ENCODE peak calls at places on chromosome 20, in ten cellular contexts. One of them, this sample, is unnamed.

GRCh38 chr20:33348136-33348937 is 53.0 kb downstream of the CDK5RAP1 start:
- DNase-seq in brain microvascular endothelial cell: no peak
- DNase-seq in MM.1S: no peak
- DNase-seq in cardiac fibroblast: no peak
- DNase-seq in tibial artery: no peak
- DNase-seq in HCT116: no peak
- DNase-seq in A549: no peak
- DNase-seq in heart right ventricle: no peak
- DNase-seq in adrenal gland: no peak
- DNase-seq in tibial nerve: no peak
- DNase-seq in this sample: no peak

GRCh38 chr20:48025661-48026060 is 240.4 kb upstream of the SULF2 start:
- DNase-seq in brain microvascular endothelial cell: no peak
- DNase-seq in MM.1S: no peak
- DNase-seq in cardiac fibroblast: no peak
- DNase-seq in tibial artery: no peak
- DNase-seq in HCT116: no peak
- DNase-seq in A549: no peak
- DNase-seq in heart right ventricle: no peak
- DNase-seq in adrenal gland: no peak
- DNase-seq in tibial nerve: no peak
- DNase-seq in this sample: no peak

GRCh38 chr20:20003088-20003954 is 13.8 kb upstream of the NAA20 start:
- DNase-seq in brain microvascular endothelial cell: peak; percentile 35
- DNase-seq in MM.1S: peak; percentile 62
- DNase-seq in cardiac fibroblast: peak; percentile 76
- DNase-seq in tibial artery: peak; percentile 60
- DNase-seq in HCT116: no peak
- DNase-seq in A549: no peak
- DNase-seq in heart right ventricle: no peak
- DNase-seq in adrenal gland: peak; percentile 50
- DNase-seq in tibial nerve: peak; percentile 69
- DNase-seq in this sample: peak; percentile 89

GRCh38 chr20:59342017-59342957 is 41.9 kb downstream of the EDN3 start:
- DNase-seq in brain microvascular endothelial cell: no peak
- DNase-seq in MM.1S: no peak
- DNase-seq in cardiac fibroblast: no peak
- DNase-seq in tibial artery: no peak
- DNase-seq in HCT116: no peak
- DNase-seq in A549: no peak
- DNase-seq in heart right ventricle: no peak
- DNase-seq in adrenal gland: no peak
- DNase-seq in tibial nerve: no peak
- DNase-seq in this sample: no peak

GRCh38 chr20:12535316-12535715 is 473.5 kb upstream of the SPTLC3 start:
- DNase-seq in brain microvascular endothelial cell: no peak
- DNase-seq in MM.1S: no peak
- DNase-seq in cardiac fibroblast: no peak
- DNase-seq in tibial artery: no peak
- DNase-seq in HCT116: no peak
- DNase-seq in A549: no peak
- DNase-seq in heart right ventricle: no peak
- DNase-seq in adrenal gland: no peak
- DNase-seq in tibial nerve: no peak
- DNase-seq in this sample: no peak

GRCh38 chr20:41173791-41174341 is 36.5 kb downstream of the PLCG1 start:
- DNase-seq in brain microvascular endothelial cell: no peak
- DNase-seq in MM.1S: no peak
- DNase-seq in cardiac fibroblast: no peak
- DNase-seq in tibial artery: peak; percentile 19
- DNase-seq in HCT116: no peak
- DNase-seq in A549: no peak
- DNase-seq in heart right ventricle: no peak
- DNase-seq in adrenal gland: peak; percentile 20
- DNase-seq in tibial nerve: peak; percentile 4
- DNase-seq in this sample: peak; percentile 2

GRCh38 chr20:44392776-44393607 is 37.5 kb downstream of the HNF4A start:
- DNase-seq in brain microvascular endothelial cell: no peak
- DNase-seq in MM.1S: no peak
- DNase-seq in cardiac fibroblast: no peak
- DNase-seq in tibial artery: no peak
- DNase-seq in HCT116: no peak
- DNase-seq in A549: no peak
- DNase-seq in heart right ventricle: no peak
- DNase-seq in adrenal gland: no peak
- DNase-seq in tibial nerve: no peak
- DNase-seq in this sample: no peak

GRCh38 chr20:12207875-12208274 is 290.2 kb downstream of the BTBD3 start:
- DNase-seq in brain microvascular endothelial cell: peak; percentile 31
- DNase-seq in MM.1S: peak; percentile 46
- DNase-seq in cardiac fibroblast: peak; percentile 65
- DNase-seq in tibial artery: no peak
- DNase-seq in HCT116: peak; percentile 0
- DNase-seq in A549: peak; percentile 45
- DNase-seq in heart right ventricle: no peak
- DNase-seq in adrenal gland: peak; percentile 42
- DNase-seq in tibial nerve: no peak
- DNase-seq in this sample: peak; percentile 2

GRCh38 chr20:17654649-17655285 is 27.3 kb downstream of the RRBP1 start:
- DNase-seq in brain microvascular endothelial cell: peak; percentile 45
- DNase-seq in MM.1S: no peak
- DNase-seq in cardiac fibroblast: peak; percentile 73
- DNase-seq in tibial artery: peak; percentile 71
- DNase-seq in HCT116: no peak
- DNase-seq in A549: peak; percentile 37
- DNase-seq in heart right ventricle: peak; percentile 46
- DNase-seq in adrenal gland: no peak
- DNase-seq in tibial nerve: peak; percentile 82
- DNase-seq in this sample: peak; percentile 74

DNA sequence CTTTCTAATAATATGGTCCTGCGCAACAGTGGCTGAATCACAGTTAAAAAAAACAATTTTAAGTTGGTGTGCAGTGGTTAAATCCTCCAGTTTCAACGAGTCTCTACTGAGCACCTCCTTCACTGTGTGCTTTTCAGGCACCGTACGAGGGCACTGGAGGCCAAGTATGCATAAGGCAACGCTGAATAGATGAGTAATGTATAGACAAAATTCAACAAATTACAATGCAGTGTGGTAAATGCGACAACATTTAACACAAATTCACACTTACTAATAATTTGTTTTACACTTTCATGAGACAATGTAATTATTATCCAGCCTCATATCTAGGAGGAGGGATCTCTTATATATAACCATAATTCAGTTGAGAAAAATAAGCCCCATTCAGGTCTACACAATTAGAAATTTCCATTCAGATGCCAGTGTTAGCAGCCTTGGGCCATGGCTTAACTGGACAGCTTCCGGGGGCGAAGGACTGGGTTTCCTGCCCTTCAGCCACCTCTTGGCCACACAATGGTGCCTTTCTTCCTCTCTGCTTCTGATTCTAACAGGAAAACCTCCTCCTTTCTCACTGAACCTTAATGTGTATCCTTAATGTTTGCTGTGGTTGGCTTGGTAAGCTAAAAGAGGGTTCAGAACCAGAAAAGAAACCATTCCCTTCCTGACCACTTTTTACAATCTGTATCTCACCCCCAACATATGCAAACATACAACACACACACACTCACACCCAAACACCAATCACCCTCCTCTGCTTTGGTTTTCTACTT is 51.9 kb downstream of the B4GALT5 start:
- DNase-seq in brain microvascular endothelial cell: no peak
- DNase-seq in MM.1S: no peak
- DNase-seq in cardiac fibroblast: peak; percentile 29
- DNase-seq in tibial artery: no peak
- DNase-seq in HCT116: no peak
- DNase-seq in A549: no peak
- DNase-seq in heart right ventricle: no peak
- DNase-seq in adrenal gland: no peak
- DNase-seq in tibial nerve: no peak
- DNase-seq in this sample: no peak
- TF ChIP-seq CTCF in brain microvascular endothelial cell: no peak
- TF ChIP-seq CTCF in MM.1S: no peak
- TF ChIP-seq CTCF in cardiac fibroblast: no peak
- TF ChIP-seq CTCF in tibial artery: no peak
- TF ChIP-seq CTCF in HCT116: no peak
- TF ChIP-seq CTCF in A549: no peak
- TF ChIP-seq CTCF in heart right ventricle: no peak
- TF ChIP-seq CTCF in adrenal gland: no peak
- TF ChIP-seq CTCF in tibial nerve: no peak
- TF ChIP-seq CTCF in this sample: no peak

GRCh38 chr20:63522091-63522868 is 1.7 kb downstream of the PPDPF start:
- DNase-seq in brain microvascular endothelial cell: no peak
- DNase-seq in MM.1S: no peak
- DNase-seq in cardiac fibroblast: no peak
- DNase-seq in tibial artery: no peak
- DNase-seq in HCT116: no peak
- DNase-seq in A549: no peak
- DNase-seq in heart right ventricle: no peak
- DNase-seq in adrenal gland: no peak
- DNase-seq in tibial nerve: no peak
- DNase-seq in this sample: no peak
- H3K4me3 ChIP-seq in brain microvascular endothelial cell: peak overlapping the region; percentile 83
- H3K4me3 ChIP-seq in MM.1S: no peak overlapping the region
- H3K4me3 ChIP-seq in cardiac fibroblast: peak overlapping the region; percentile 90
- H3K4me3 ChIP-seq in tibial artery: peak overlapping the region; percentile 90
- H3K4me3 ChIP-seq in HCT116: no peak overlapping the region
- H3K4me3 ChIP-seq in A549: no peak overlapping the region
- H3K4me3 ChIP-seq in heart right ventricle: peak overlapping the region; percentile 88
- H3K4me3 ChIP-seq in adrenal gland: no peak overlapping the region
- H3K4me3 ChIP-seq in tibial nerve: peak overlapping the region; percentile 99
- H3K4me3 ChIP-seq in this sample: no peak overlapping the region

GRCh38 chr20:23077277-23077676 is 8.8 kb downstream of the CD93 start:
- DNase-seq in brain microvascular endothelial cell: no peak
- DNase-seq in MM.1S: no peak
- DNase-seq in cardiac fibroblast: no peak
- DNase-seq in tibial artery: no peak
- DNase-seq in HCT116: no peak
- DNase-seq in A549: no peak
- DNase-seq in heart right ventricle: no peak
- DNase-seq in adrenal gland: no peak
- DNase-seq in tibial nerve: no peak
- DNase-seq in this sample: no peak

GRCh38 chr20:23080521-23080920 is 5.6 kb downstream of the CD93 start:
- DNase-seq in brain microvascular endothelial cell: no peak
- DNase-seq in MM.1S: no peak
- DNase-seq in cardiac fibroblast: no peak
- DNase-seq in tibial artery: no peak
- DNase-seq in HCT116: no peak
- DNase-seq in A549: no peak
- DNase-seq in heart right ventricle: no peak
- DNase-seq in adrenal gland: no peak
- DNase-seq in tibial nerve: no peak
- DNase-seq in this sample: no peak

GRCh38 chr20:23078351-23078993 is 7.7 kb downstream of the CD93 start:
- DNase-seq in brain microvascular endothelial cell: no peak
- DNase-seq in MM.1S: no peak
- DNase-seq in cardiac fibroblast: peak; percentile 83
- DNase-seq in tibial artery: no peak
- DNase-seq in HCT116: no peak
- DNase-seq in A549: no peak
- DNase-seq in heart right ventricle: no peak
- DNase-seq in adrenal gland: no peak
- DNase-seq in tibial nerve: no peak
- DNase-seq in this sample: no peak

GRCh38 chr20:23079926-23080325 is 6.2 kb downstream of the CD93 start:
- DNase-seq in brain microvascular endothelial cell: no peak
- DNase-seq in MM.1S: no peak
- DNase-seq in cardiac fibroblast: no peak
- DNase-seq in tibial artery: no peak
- DNase-seq in HCT116: no peak
- DNase-seq in A549: no peak
- DNase-seq in heart right ventricle: no peak
- DNase-seq in adrenal gland: no peak
- DNase-seq in tibial nerve: no peak
- DNase-seq in this sample: no peak

GRCh38 chr20:23078994-23079364 is 7.1 kb downstream of the CD93 start:
- DNase-seq in brain microvascular endothelial cell: no peak
- DNase-seq in MM.1S: no peak
- DNase-seq in cardiac fibroblast: no peak
- DNase-seq in tibial artery: no peak
- DNase-seq in HCT116: no peak
- DNase-seq in A549: peak; percentile 16
- DNase-seq in heart right ventricle: no peak
- DNase-seq in adrenal gland: no peak
- DNase-seq in tibial nerve: no peak
- DNase-seq in this sample: no peak
- TF ChIP-seq CTCF in brain microvascular endothelial cell: peak; percentile 50
- TF ChIP-seq CTCF in MM.1S: no peak
- TF ChIP-seq CTCF in cardiac fibroblast: peak; percentile 9
- TF ChIP-seq CTCF in tibial artery: no peak
- TF ChIP-seq CTCF in HCT116: peak; percentile 82
- TF ChIP-seq CTCF in A549: peak; percentile 35
- TF ChIP-seq CTCF in heart right ventricle: peak; percentile 31
- TF ChIP-seq CTCF in adrenal gland: no peak
- TF ChIP-seq CTCF in tibial nerve: no peak
- TF ChIP-seq CTCF in this sample: no peak

GRCh38 chr20:50804453-50805348 is 9.8 kb downstream of the BCAS4 start:
- DNase-seq in brain microvascular endothelial cell: no peak
- DNase-seq in MM.1S: no peak
- DNase-seq in cardiac fibroblast: no peak
- DNase-seq in tibial artery: no peak
- DNase-seq in HCT116: no peak
- DNase-seq in A549: no peak
- DNase-seq in heart right ventricle: no peak
- DNase-seq in adrenal gland: no peak
- DNase-seq in tibial nerve: no peak
- DNase-seq in this sample: no peak
- H3K4me3 ChIP-seq in brain microvascular endothelial cell: no peak overlapping the region
- H3K4me3 ChIP-seq in MM.1S: no peak overlapping the region
- H3K4me3 ChIP-seq in cardiac fibroblast: no peak overlapping the region
- H3K4me3 ChIP-seq in tibial artery: no peak overlapping the region
- H3K4me3 ChIP-seq in HCT116: no peak overlapping the region
- H3K4me3 ChIP-seq in A549: no peak overlapping the region
- H3K4me3 ChIP-seq in heart right ventricle: no peak overlapping the region
- H3K4me3 ChIP-seq in adrenal gland: no peak overlapping the region
- H3K4me3 ChIP-seq in tibial nerve: no peak overlapping the region
- H3K4me3 ChIP-seq in this sample: no peak overlapping the region

DNA sequence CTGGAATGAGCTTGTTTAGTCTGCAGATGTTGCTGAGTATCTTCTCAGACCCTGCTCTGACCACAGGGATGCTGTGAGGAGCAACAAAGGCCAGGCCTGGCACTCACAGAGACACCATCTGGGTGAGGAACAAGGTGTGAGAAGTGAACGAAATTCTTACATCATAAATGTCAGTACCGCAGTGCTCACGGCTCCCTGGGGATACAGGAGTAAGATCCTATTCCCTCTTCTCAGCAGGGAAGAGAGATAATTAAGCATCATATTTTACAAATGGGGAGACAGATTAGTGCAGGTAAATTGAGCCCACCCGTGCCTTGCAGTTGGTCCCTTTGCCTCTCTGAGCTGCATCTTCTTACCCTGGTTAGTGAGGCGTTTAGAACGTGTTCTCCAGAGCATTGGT is 106.2 kb downstream of the DTD1 start:
- DNase-seq in brain microvascular endothelial cell: no peak
- DNase-seq in MM.1S: no peak
- DNase-seq in cardiac fibroblast: no peak
- DNase-seq in tibial artery: no peak
- DNase-seq in HCT116: no peak
- DNase-seq in A549: no peak
- DNase-seq in heart right ventricle: no peak
- DNase-seq in adrenal gland: no peak
- DNase-seq in tibial nerve: no peak
- DNase-seq in this sample: no peak
- TF ChIP-seq CTCF in brain microvascular endothelial cell: no peak
- TF ChIP-seq CTCF in MM.1S: no peak
- TF ChIP-seq CTCF in cardiac fibroblast: no peak
- TF ChIP-seq CTCF in tibial artery: no peak
- TF ChIP-seq CTCF in HCT116: no peak
- TF ChIP-seq CTCF in A549: no peak
- TF ChIP-seq CTCF in heart right ventricle: no peak
- TF ChIP-seq CTCF in adrenal gland: no peak
- TF ChIP-seq CTCF in tibial nerve: no peak
- TF ChIP-seq CTCF in this sample: no peak